ENCODE peak calls at places on chromosomes 2 and 18, in six cellular contexts. F is mammary epithelial cell, Y is spleen, L is thoracic aorta, N is left ventricle myocardium inferior, I is breast epithelium. T is an unnamed sample.

GRCh38 chr2:121722479-121722878 is 14.2 kb downstream of the NIFK start:
- DNase-seq in L (no peak), N (no peak), Y (no peak), I (no peak), F (peak; percentile 82), T (no peak)

GRCh38 chr18:23135679-23136325 is 517 bp downstream of the CABLES1 start:
- DNase-seq in F (no peak), L (no peak), Y (peak; percentile 86), I (no peak), N (peak; percentile 45), T (peak; percentile 88)

GRCh38 chr2:127589876-127590275 is 54.4 kb downstream of the MYO7B start:
- DNase-seq in L (no peak), F (no peak), I (no peak), Y (peak; percentile 65), N (no peak), T (no peak)

GRCh38 chr18:68847219-68847860 is 49.5 kb downstream of the CCDC102B start:
- DNase-seq in Y (no peak), F (no peak), L (no peak), I (no peak), N (no peak), T (no peak)

GRCh38 chr2:5495616-5496015 is 196.6 kb upstream of the SOX11 start:
- DNase-seq in L (no peak), Y (no peak), F (no peak), N (no peak), I (no peak), T (no peak)

GRCh38 chr18:23939896-23940295 is 74.7 kb upstream of the TTC39C start:
- DNase-seq in F (no peak), N (no peak), I (no peak), L (no peak), Y (no peak), T (no peak)

GRCh38 chr2:168961450-168962229 is 60.5 kb downstream of the G6PC2 start:
- DNase-seq in Y (no peak), F (peak; percentile 72), N (no peak), I (no peak), L (no peak), T (no peak)

GRCh38 chr18:67386028-67386427 is 130.5 kb downstream of the DSEL start:
- DNase-seq in N (no peak), I (no peak), Y (no peak), F (peak; percentile 6), L (no peak), T (no peak)

GRCh38 chr2:48250943-48251342 is 279.0 kb upstream of the STON1 start:
- DNase-seq in L (no peak), I (no peak), Y (no peak), N (no peak), F (peak; percentile 65), T (no peak)

GRCh38 chr2:188969236-188970032 is 4.7 kb upstream of the COL3A1 start:
- DNase-seq in I (no peak), L (no peak), F (no peak), N (no peak), Y (no peak), T (no peak)

GRCh38 chr2:8636691-8637636 is 44.9 kb upstream of the ID2 start:
- DNase-seq in F (no peak), Y (peak; percentile 63), N (no peak), L (no peak), I (no peak), T (peak; percentile 31)

GRCh38 chr18:35513181-35513932 is 15.6 kb upstream of the INO80C start:
- DNase-seq in N (peak; percentile 32), Y (no peak), I (peak; percentile 27), L (no peak), F (peak; percentile 61), T (peak; percentile 46)

GRCh38 chr2:231606941-231607340 is 14.3 kb downstream of the TEX44 start:
- DNase-seq in I (no peak), N (no peak), F (no peak), L (no peak), Y (no peak), T (no peak)

GRCh38 chr2:2392332-2392731 is 61.3 kb upstream of the MYT1L start:
- DNase-seq in I (no peak), N (no peak), Y (no peak), F (no peak), L (no peak), T (no peak)

GRCh38 chr2:121006783-121007489 is 271.3 kb downstream of the GLI2 start:
- DNase-seq in L (no peak), I (no peak), Y (no peak), N (no peak), F (no peak), T (no peak)

GRCh38 chr2:63440612-63441011 is 147.7 kb downstream of the WDPCP start:
- DNase-seq in N (no peak), L (no peak), F (peak; percentile 21), Y (no peak), I (no peak), T (no peak)

GRCh38 chr2:99651930-99652670 is 162.3 kb upstream of the REV1 start:
- DNase-seq in N (no peak), Y (no peak), L (no peak), F (peak; percentile 32), I (no peak), T (no peak)

GRCh38 chr18:51383116-51383515 is 185.6 kb upstream of the MEX3C start:
- DNase-seq in Y (no peak), N (no peak), L (no peak), I (no peak), F (no peak), T (no peak)

GRCh38 chr2:39434233-39434897 is 2.7 kb downstream of the MAP4K3 start:
- DNase-seq in F (no peak), N (no peak), L (no peak), Y (no peak), I (no peak), T (no peak)

GRCh38 chr2:36680012-36680411 is 16.5 kb upstream of the VIT start:
- DNase-seq in L (no peak), F (no peak), N (no peak), Y (no peak), I (no peak), T (no peak)

GRCh38 chr2:155310589-155310988 is 612.1 kb downstream of the KCNJ3 start:
- DNase-seq in Y (no peak), I (no peak), L (no peak), F (peak; percentile 9), N (no peak), T (no peak)

GRCh38 chr2:202140522-202141292 is 67.7 kb downstream of the KIAA2012 start:
- DNase-seq in Y (no peak), F (no peak), I (no peak), N (no peak), L (no peak), T (no peak)

GRCh38 chr2:12718662-12719399 is 2.1 kb downstream of the TRIB2 start:
- DNase-seq in L (no peak), F (peak; percentile 22), I (no peak), N (no peak), Y (peak; percentile 80), T (peak; percentile 76)

GRCh38 chr2:12719400-12720104 is 2.8 kb downstream of the TRIB2 start:
- DNase-seq in N (no peak), Y (no peak), L (no peak), I (no peak), F (peak; percentile 50), T (no peak)

GRCh38 chr2:12716250-12717190 is at the start of gene TRIB2:
- DNase-seq in F (peak; percentile 81), I (peak; percentile 77), L (peak; percentile 49), N (peak; percentile 94), Y (peak; percentile 97), T (peak; percentile 84)

GRCh38 chr2:12717191-12717987 is 653 bp downstream of the TRIB2 start:
- DNase-seq in L (no peak), Y (peak; percentile 92), N (peak; percentile 70), F (peak; percentile 64), I (peak; percentile 40), T (peak; percentile 87)

DNA sequence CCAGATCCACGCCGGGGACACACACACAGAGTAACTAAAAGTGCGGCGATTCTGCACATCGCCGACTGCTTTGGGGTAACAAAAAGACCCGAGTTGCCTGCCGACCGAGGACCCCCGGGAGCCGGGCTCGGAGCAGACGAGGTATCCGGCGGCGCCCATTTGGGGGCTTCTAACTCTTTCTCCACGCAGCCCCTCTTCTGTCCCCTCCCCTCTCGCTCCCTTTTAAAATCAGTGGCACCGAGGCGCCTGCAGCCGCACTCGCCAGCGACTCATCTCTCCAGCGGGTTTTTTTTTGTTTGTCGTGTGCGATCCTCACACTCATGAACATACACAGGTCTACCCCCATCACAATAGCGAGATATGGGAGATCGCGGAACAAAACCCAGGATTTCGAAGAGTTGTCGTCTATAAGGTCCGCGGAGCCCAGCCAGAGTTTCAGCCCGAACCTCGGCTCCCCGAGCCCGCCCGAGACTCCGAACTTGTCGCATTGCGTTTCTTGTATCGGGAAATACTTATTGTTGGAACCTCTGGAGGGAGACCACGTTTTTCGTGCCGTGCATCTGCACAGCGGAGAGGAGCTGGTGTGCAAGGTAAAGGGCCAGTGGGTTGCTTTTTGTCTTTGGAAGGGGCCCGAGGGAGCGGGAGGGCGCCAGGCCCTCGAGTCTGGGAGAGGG is 1.4 kb downstream of the TRIB2 start:
- DNase-seq in L (no peak), Y (peak; percentile 85), N (no peak), F (peak; percentile 47), I (peak; percentile 30), T (no peak)
- H3K4me1 ChIP-seq in L (peaks cover 33% of the 10 kb centered on the region), Y (peaks cover 53% of the 10 kb centered on the region), N (peaks cover 93% of the 10 kb centered on the region), F (peaks cover 51% of the 10 kb centered on the region), I (no peaks in the 10 kb centered on the region), T (peaks cover 45% of the 10 kb centered on the region)

DNA sequence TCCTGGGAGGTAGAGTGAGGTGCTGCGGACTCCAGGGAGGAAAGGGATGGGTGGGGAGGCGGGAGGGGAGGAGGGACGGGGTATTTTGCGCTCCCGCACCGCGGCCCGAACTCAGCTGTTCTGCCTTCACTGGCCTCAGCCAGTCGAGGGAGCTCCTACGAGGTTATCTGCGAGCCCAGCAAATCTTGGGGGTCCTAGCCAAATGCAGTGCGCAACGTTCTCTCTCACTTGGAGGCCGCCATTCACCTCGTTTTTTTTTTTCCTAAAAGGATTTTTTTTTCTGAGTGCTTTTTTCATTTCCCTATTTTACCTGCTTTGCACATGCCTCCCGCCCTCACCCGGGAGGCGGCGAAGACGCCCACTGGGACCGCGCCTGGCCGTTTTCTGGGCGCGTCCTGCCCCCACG is 864 bp upstream of the BCL2L11 start:
- DNase-seq in L (no peak), F (no peak), N (peak; percentile 16), Y (no peak), I (no peak), T (no peak)
- H3K4me3 ChIP-seq in L (peak overlapping the region; percentile 86), F (peak overlapping the region; percentile 72), N (peak overlapping the region; percentile 92), Y (peak overlapping the region; percentile 81), I (peak overlapping the region; percentile 90), T (peak overlapping the region; percentile 81)

GRCh38 chr2:105518897-105519296 is 120.0 kb upstream of the FHL2 start:
- DNase-seq in Y (no peak), I (no peak), N (no peak), F (no peak), L (no peak), T (no peak)
- TF ChIP-seq CTCF in Y (no peak), I (no peak), N (no peak), F (peak; percentile 31), L (no peak), T (no peak)

GRCh38 chr2:173134703-173135102 is 59.1 kb downstream of the MAP3K20 start:
- DNase-seq in L (no peak), F (no peak), N (no peak), I (no peak), Y (no peak), T (no peak)
- H3K4me1 ChIP-seq in L (peaks cover 5% of the 10 kb centered on the region), F (peaks cover 43% of the 10 kb centered on the region), N (peaks cover 84% of the 10 kb centered on the region), I (no peaks in the 10 kb centered on the region), Y (peaks cover 28% of the 10 kb centered on the region), T (no peaks in the 10 kb centered on the region)

T was measured in left lung.